ENCODE peak calls at places on chromosomes 7 and 10, in six cellular contexts. F, N, D, R, Q and V are unnamed samples.

GRCh38 chr10:3886666-3887251 is 101.8 kb upstream of the KLF6 start:
- DNase-seq in F (peak), N (no peak), D (no peak), R (no peak), Q (peak), V (peak)

GRCh38 chr10:96025566-96025965 is 17.8 kb upstream of the CCNJ start:
- DNase-seq in F (peak), N (no peak), D (peak), R (no peak), Q (peak), V (peak)

GRCh38 chr7:100684534-100685042 is 9.5 kb downstream of the GIGYF1 start:
- DNase-seq in F (peak), N (no peak), D (no peak), R (no peak), Q (no peak), V (no peak)

GRCh38 chr10:128976886-128977285 is 490.2 kb upstream of the MGMT start:
- DNase-seq in F (no peak), N (no peak), D (no peak), R (no peak), Q (no peak), V (no peak)

GRCh38 chr10:77371848-77372247 is 265.8 kb downstream of the KCNMA1 start:
- DNase-seq in F (no peak), N (no peak), D (no peak), R (no peak), Q (no peak), V (peak)

GRCh38 chr7:39353615-39354376 is 212.4 kb upstream of the YAE1 start:
- DNase-seq in F (no peak), N (no peak), D (peak), R (no peak), Q (peak), V (no peak)

GRCh38 chr10:510415-510881 is 179.0 kb downstream of the DIP2C start:
- DNase-seq in F (no peak), N (no peak), D (no peak), R (no peak), Q (no peak), V (no peak)

GRCh38 chr7:84191842-84192241 is 2.7 kb downstream of the SEMA3A start:
- DNase-seq in F (no peak), N (no peak), D (no peak), R (no peak), Q (no peak), V (no peak)

GRCh38 chr7:2405601-2406345 is 2.4 kb downstream of the CHST12 start:
- DNase-seq in F (no peak), N (peak), D (no peak), R (peak), Q (no peak), V (no peak)

GRCh38 chr7:31003097-31003496 is 39.3 kb downstream of the GHRHR start:
- DNase-seq in F (no peak), N (no peak), D (no peak), R (no peak), Q (no peak), V (no peak)

GRCh38 chr10:10902951-10903350 is 114.7 kb upstream of the CELF2 start:
- DNase-seq in F (no peak), N (no peak), D (no peak), R (no peak), Q (no peak), V (no peak)